ENCODE peak calls at places on chromosomes 2 and 18, in eight cellular contexts. One of them, this sample, is unnamed.

GRCh38 chr2:195658541-195658890 is 1.5 kb downstream of the SLC39A10 start:
- DNase-seq in fibroblast of lung: peak; percentile 88
- DNase-seq in left ventricle myocardium inferior: no peak
- DNase-seq in PC-3: peak; percentile 97
- DNase-seq in small intestine: peak; percentile 57
- DNase-seq in cardiac muscle cell: peak; percentile 61
- DNase-seq in endothelial cell of umbilical vein: peak; percentile 85
- DNase-seq in brain microvascular endothelial cell: peak; percentile 83
- DNase-seq in this sample: no peak

GRCh38 chr18:48909721-48910120 is 41.0 kb downstream of the SMAD7 start:
- DNase-seq in fibroblast of lung: no peak
- DNase-seq in left ventricle myocardium inferior: no peak
- DNase-seq in PC-3: no peak
- DNase-seq in small intestine: no peak
- DNase-seq in cardiac muscle cell: no peak
- DNase-seq in endothelial cell of umbilical vein: no peak
- DNase-seq in brain microvascular endothelial cell: no peak
- DNase-seq in this sample: no peak

GRCh38 chr2:61582191-61582590 is 44.0 kb upstream of the XPO1 start:
- DNase-seq in fibroblast of lung: no peak
- DNase-seq in left ventricle myocardium inferior: no peak
- DNase-seq in PC-3: peak; percentile 17
- DNase-seq in small intestine: no peak
- DNase-seq in cardiac muscle cell: no peak
- DNase-seq in endothelial cell of umbilical vein: no peak
- DNase-seq in brain microvascular endothelial cell: no peak
- DNase-seq in this sample: no peak

GRCh38 chr2:127826047-127826446 is 15.1 kb upstream of the WDR33 start:
- DNase-seq in fibroblast of lung: peak; percentile 38
- DNase-seq in left ventricle myocardium inferior: no peak
- DNase-seq in PC-3: peak; percentile 18
- DNase-seq in small intestine: no peak
- DNase-seq in cardiac muscle cell: no peak
- DNase-seq in endothelial cell of umbilical vein: no peak
- DNase-seq in brain microvascular endothelial cell: peak; percentile 34
- DNase-seq in this sample: no peak

GRCh38 chr18:58241877-58242276 is 197.9 kb downstream of the NEDD4L start:
- DNase-seq in fibroblast of lung: peak; percentile 94
- DNase-seq in left ventricle myocardium inferior: no peak
- DNase-seq in PC-3: peak; percentile 22
- DNase-seq in small intestine: no peak
- DNase-seq in cardiac muscle cell: no peak
- DNase-seq in endothelial cell of umbilical vein: no peak
- DNase-seq in brain microvascular endothelial cell: peak; percentile 96
- DNase-seq in this sample: no peak

GRCh38 chr2:205660521-205661124 is 21.7 kb upstream of the NRP2 start:
- DNase-seq in fibroblast of lung: peak; percentile 97
- DNase-seq in left ventricle myocardium inferior: no peak
- DNase-seq in PC-3: peak; percentile 73
- DNase-seq in small intestine: no peak
- DNase-seq in cardiac muscle cell: peak; percentile 48
- DNase-seq in endothelial cell of umbilical vein: no peak
- DNase-seq in brain microvascular endothelial cell: peak; percentile 87
- DNase-seq in this sample: no peak

GRCh38 chr2:24559714-24560113 is 68.7 kb downstream of the NCOA1 start:
- DNase-seq in fibroblast of lung: peak; percentile 17
- DNase-seq in left ventricle myocardium inferior: no peak
- DNase-seq in PC-3: no peak
- DNase-seq in small intestine: no peak
- DNase-seq in cardiac muscle cell: no peak
- DNase-seq in endothelial cell of umbilical vein: no peak
- DNase-seq in brain microvascular endothelial cell: no peak
- DNase-seq in this sample: no peak

GRCh38 chr2:140473851-140474250 is 1657.0 kb downstream of the LRP1B start:
- DNase-seq in fibroblast of lung: no peak
- DNase-seq in left ventricle myocardium inferior: no peak
- DNase-seq in PC-3: no peak
- DNase-seq in small intestine: no peak
- DNase-seq in cardiac muscle cell: no peak
- DNase-seq in endothelial cell of umbilical vein: no peak
- DNase-seq in brain microvascular endothelial cell: no peak
- DNase-seq in this sample: no peak

GRCh38 chr18:26465431-26465830 is 82.9 kb downstream of the KCTD1 start:
- DNase-seq in fibroblast of lung: no peak
- DNase-seq in left ventricle myocardium inferior: no peak
- DNase-seq in PC-3: no peak
- DNase-seq in small intestine: no peak
- DNase-seq in cardiac muscle cell: no peak
- DNase-seq in endothelial cell of umbilical vein: no peak
- DNase-seq in brain microvascular endothelial cell: no peak
- DNase-seq in this sample: no peak

GRCh38 chr2:142041105-142041504 is 89.7 kb downstream of the LRP1B start:
- DNase-seq in fibroblast of lung: peak; percentile 85
- DNase-seq in left ventricle myocardium inferior: no peak
- DNase-seq in PC-3: peak; percentile 64
- DNase-seq in small intestine: no peak
- DNase-seq in cardiac muscle cell: no peak
- DNase-seq in endothelial cell of umbilical vein: no peak
- DNase-seq in brain microvascular endothelial cell: no peak
- DNase-seq in this sample: no peak

GRCh38 chr18:62778976-62779869 is 63.9 kb downstream of the PHLPP1 start:
- DNase-seq in fibroblast of lung: no peak
- DNase-seq in left ventricle myocardium inferior: no peak
- DNase-seq in PC-3: no peak
- DNase-seq in small intestine: no peak
- DNase-seq in cardiac muscle cell: peak; percentile 37
- DNase-seq in endothelial cell of umbilical vein: no peak
- DNase-seq in brain microvascular endothelial cell: no peak
- DNase-seq in this sample: no peak

GRCh38 chr2:26942543-26943295 is 27.7 kb upstream of the MAPRE3 start:
- DNase-seq in fibroblast of lung: peak; percentile 18
- DNase-seq in left ventricle myocardium inferior: peak; percentile 57
- DNase-seq in PC-3: peak; percentile 55
- DNase-seq in small intestine: peak; percentile 51
- DNase-seq in cardiac muscle cell: peak; percentile 73
- DNase-seq in endothelial cell of umbilical vein: peak; percentile 46
- DNase-seq in brain microvascular endothelial cell: peak; percentile 53
- DNase-seq in this sample: peak; percentile 76

GRCh38 chr2:122168799-122169198 is 413.3 kb downstream of the TSN start:
- DNase-seq in fibroblast of lung: no peak
- DNase-seq in left ventricle myocardium inferior: no peak
- DNase-seq in PC-3: peak; percentile 12
- DNase-seq in small intestine: no peak
- DNase-seq in cardiac muscle cell: peak; percentile 31
- DNase-seq in endothelial cell of umbilical vein: no peak
- DNase-seq in brain microvascular endothelial cell: no peak
- DNase-seq in this sample: no peak

GRCh38 chr2:241804326-241805276 is 4.4 kb upstream of the NEU4 start:
- DNase-seq in fibroblast of lung: peak; percentile 27
- DNase-seq in left ventricle myocardium inferior: no peak
- DNase-seq in PC-3: peak; percentile 21
- DNase-seq in small intestine: no peak
- DNase-seq in cardiac muscle cell: no peak
- DNase-seq in endothelial cell of umbilical vein: no peak
- DNase-seq in brain microvascular endothelial cell: peak; percentile 12
- DNase-seq in this sample: peak; percentile 45

GRCh38 chr2:20452551-20452950 is 5.7 kb downstream of the RHOB start:
- DNase-seq in fibroblast of lung: peak; percentile 57
- DNase-seq in left ventricle myocardium inferior: no peak
- DNase-seq in PC-3: peak; percentile 30
- DNase-seq in small intestine: no peak
- DNase-seq in cardiac muscle cell: no peak
- DNase-seq in endothelial cell of umbilical vein: no peak
- DNase-seq in brain microvascular endothelial cell: peak; percentile 47
- DNase-seq in this sample: no peak

GRCh38 chr18:54242327-54242726 is 17.9 kb upstream of the MBD2 start:
- DNase-seq in fibroblast of lung: no peak
- DNase-seq in left ventricle myocardium inferior: no peak
- DNase-seq in PC-3: no peak
- DNase-seq in small intestine: no peak
- DNase-seq in cardiac muscle cell: no peak
- DNase-seq in endothelial cell of umbilical vein: no peak
- DNase-seq in brain microvascular endothelial cell: no peak
- DNase-seq in this sample: no peak

GRCh38 chr18:54238181-54238936 is 13.9 kb upstream of the MBD2 start:
- DNase-seq in fibroblast of lung: no peak
- DNase-seq in left ventricle myocardium inferior: no peak
- DNase-seq in PC-3: no peak
- DNase-seq in small intestine: no peak
- DNase-seq in cardiac muscle cell: no peak
- DNase-seq in endothelial cell of umbilical vein: peak; percentile 77
- DNase-seq in brain microvascular endothelial cell: no peak
- DNase-seq in this sample: no peak

GRCh38 chr18:54239091-54239490 is 14.6 kb upstream of the MBD2 start:
- DNase-seq in fibroblast of lung: no peak
- DNase-seq in left ventricle myocardium inferior: no peak
- DNase-seq in PC-3: no peak
- DNase-seq in small intestine: no peak
- DNase-seq in cardiac muscle cell: no peak
- DNase-seq in endothelial cell of umbilical vein: no peak
- DNase-seq in brain microvascular endothelial cell: no peak
- DNase-seq in this sample: no peak

GRCh38 chr18:54241483-54241882 is 17.0 kb upstream of the MBD2 start:
- DNase-seq in fibroblast of lung: no peak
- DNase-seq in left ventricle myocardium inferior: no peak
- DNase-seq in PC-3: no peak
- DNase-seq in small intestine: no peak
- DNase-seq in cardiac muscle cell: no peak
- DNase-seq in endothelial cell of umbilical vein: no peak
- DNase-seq in brain microvascular endothelial cell: no peak
- DNase-seq in this sample: no peak

DNA sequence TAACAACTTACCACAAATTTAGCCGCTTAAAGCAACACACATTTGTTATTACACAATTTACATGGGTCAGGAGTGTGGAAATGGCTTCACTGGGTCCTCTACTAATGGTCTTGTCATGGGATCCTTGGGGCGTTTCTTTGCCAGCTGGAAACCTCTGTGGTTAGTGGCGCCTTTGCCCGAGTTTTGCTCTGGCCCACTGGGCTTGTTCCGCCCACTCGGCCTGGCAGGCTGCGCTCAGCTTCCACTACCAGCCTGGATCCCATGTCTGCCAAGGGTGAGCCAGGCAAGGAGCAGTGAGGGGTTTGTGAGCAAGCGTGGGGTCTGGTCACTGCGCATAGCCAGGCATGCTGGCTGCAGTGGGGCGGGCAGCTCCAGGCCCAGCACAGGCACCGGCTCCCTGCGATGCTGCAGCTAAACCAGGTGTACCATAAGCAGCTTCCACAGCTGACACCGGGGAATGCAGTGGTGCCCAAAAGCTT is 16.2 kb upstream of the MBD2 start:
- DNase-seq in fibroblast of lung: no peak
- DNase-seq in left ventricle myocardium inferior: no peak
- DNase-seq in PC-3: no peak
- DNase-seq in small intestine: no peak
- DNase-seq in cardiac muscle cell: no peak
- DNase-seq in endothelial cell of umbilical vein: no peak
- DNase-seq in brain microvascular endothelial cell: no peak
- DNase-seq in this sample: peak; percentile 88
- H3K4me3 ChIP-seq in fibroblast of lung: no peak overlapping the region
- H3K4me3 ChIP-seq in left ventricle myocardium inferior: no peak overlapping the region
- H3K4me3 ChIP-seq in PC-3: no peak overlapping the region
- H3K4me3 ChIP-seq in small intestine: no peak overlapping the region
- H3K4me3 ChIP-seq in cardiac muscle cell: no peak overlapping the region
- H3K4me3 ChIP-seq in endothelial cell of umbilical vein: no peak overlapping the region
- H3K4me3 ChIP-seq in brain microvascular endothelial cell: no peak overlapping the region
- H3K4me3 ChIP-seq in this sample: no peak overlapping the region

DNA sequence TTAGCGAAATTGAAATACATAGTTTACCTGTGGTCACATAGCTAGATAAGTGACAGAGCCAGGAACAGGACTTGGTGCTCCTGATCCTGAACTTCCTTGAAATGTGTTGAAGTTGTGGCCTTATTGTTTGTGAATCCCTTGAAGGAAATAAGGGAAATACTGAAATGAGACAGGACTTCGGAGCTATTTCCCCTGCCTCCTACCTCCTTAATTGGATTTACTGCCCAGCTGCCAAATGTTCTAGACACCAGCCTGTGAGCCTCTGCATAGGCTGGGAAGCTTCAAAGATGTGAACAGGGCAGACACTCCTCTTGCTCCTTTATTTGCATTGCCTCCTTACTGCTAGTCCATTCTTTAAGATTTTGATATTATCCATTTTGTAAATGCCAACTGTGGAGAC is 135.2 kb downstream of the PRPF40A start:
- DNase-seq in fibroblast of lung: no peak
- DNase-seq in left ventricle myocardium inferior: no peak
- DNase-seq in PC-3: no peak
- DNase-seq in small intestine: no peak
- DNase-seq in cardiac muscle cell: no peak
- DNase-seq in endothelial cell of umbilical vein: peak; percentile 42
- DNase-seq in brain microvascular endothelial cell: no peak
- DNase-seq in this sample: no peak
- H3K27ac ChIP-seq in fibroblast of lung: no peak overlapping the region
- H3K27ac ChIP-seq in left ventricle myocardium inferior: no peak overlapping the region
- H3K27ac ChIP-seq in PC-3: no peak overlapping the region
- H3K27ac ChIP-seq in small intestine: no peak overlapping the region
- H3K27ac ChIP-seq in cardiac muscle cell: no peak overlapping the region
- H3K27ac ChIP-seq in endothelial cell of umbilical vein: no peak overlapping the region
- H3K27ac ChIP-seq in brain microvascular endothelial cell: no peak overlapping the region
- H3K27ac ChIP-seq in this sample: no peak overlapping the region

GRCh38 chr18:55435592-55435991 is 152.4 kb downstream of the TCF4 start:
- DNase-seq in fibroblast of lung: peak; percentile 24
- DNase-seq in left ventricle myocardium inferior: no peak
- DNase-seq in PC-3: no peak
- DNase-seq in small intestine: no peak
- DNase-seq in cardiac muscle cell: no peak
- DNase-seq in endothelial cell of umbilical vein: no peak
- DNase-seq in brain microvascular endothelial cell: peak; percentile 19
- DNase-seq in this sample: no peak
- H3K36me3 ChIP-seq in fibroblast of lung: no peaks in the 10 kb centered on the region
- H3K36me3 ChIP-seq in left ventricle myocardium inferior: no peaks in the 10 kb centered on the region
- H3K36me3 ChIP-seq in PC-3: no peaks in the 10 kb centered on the region
- H3K36me3 ChIP-seq in small intestine: no peaks in the 10 kb centered on the region
- H3K36me3 ChIP-seq in cardiac muscle cell: no peaks in the 10 kb centered on the region
- H3K36me3 ChIP-seq in endothelial cell of umbilical vein: no peaks in the 10 kb centered on the region
- H3K36me3 ChIP-seq in brain microvascular endothelial cell: no peaks in the 10 kb centered on the region
- H3K36me3 ChIP-seq in this sample: no peaks in the 10 kb centered on the region

GRCh38 chr2:37377187-37377532 is 32.7 kb downstream of the QPCT start:
- DNase-seq in fibroblast of lung: peak; percentile 88
- DNase-seq in left ventricle myocardium inferior: no peak
- DNase-seq in PC-3: peak; percentile 66
- DNase-seq in small intestine: no peak
- DNase-seq in cardiac muscle cell: no peak
- DNase-seq in endothelial cell of umbilical vein: no peak
- DNase-seq in brain microvascular endothelial cell: no peak
- DNase-seq in this sample: no peak

GRCh38 chr2:37378411-37378810 is 34.0 kb downstream of the QPCT start:
- DNase-seq in fibroblast of lung: peak; percentile 95
- DNase-seq in left ventricle myocardium inferior: no peak
- DNase-seq in PC-3: peak; percentile 85
- DNase-seq in small intestine: no peak
- DNase-seq in cardiac muscle cell: no peak
- DNase-seq in endothelial cell of umbilical vein: no peak
- DNase-seq in brain microvascular endothelial cell: peak; percentile 60
- DNase-seq in this sample: no peak

GRCh38 chr2:37371979-37372378 is 27.5 kb downstream of the QPCT start:
- DNase-seq in fibroblast of lung: no peak
- DNase-seq in left ventricle myocardium inferior: no peak
- DNase-seq in PC-3: no peak
- DNase-seq in small intestine: no peak
- DNase-seq in cardiac muscle cell: no peak
- DNase-seq in endothelial cell of umbilical vein: no peak
- DNase-seq in brain microvascular endothelial cell: no peak
- DNase-seq in this sample: no peak

GRCh38 chr2:37376421-37377186 is 32.2 kb downstream of the QPCT start:
- DNase-seq in fibroblast of lung: peak; percentile 94
- DNase-seq in left ventricle myocardium inferior: no peak
- DNase-seq in PC-3: peak; percentile 95
- DNase-seq in small intestine: no peak
- DNase-seq in cardiac muscle cell: no peak
- DNase-seq in endothelial cell of umbilical vein: no peak
- DNase-seq in brain microvascular endothelial cell: no peak
- DNase-seq in this sample: no peak

GRCh38 chr2:37375721-37376399 is 31.4 kb downstream of the QPCT start:
- DNase-seq in fibroblast of lung: no peak
- DNase-seq in left ventricle myocardium inferior: no peak
- DNase-seq in PC-3: no peak
- DNase-seq in small intestine: no peak
- DNase-seq in cardiac muscle cell: no peak
- DNase-seq in endothelial cell of umbilical vein: no peak
- DNase-seq in brain microvascular endothelial cell: no peak
- DNase-seq in this sample: no peak
- H3K4me3 ChIP-seq in fibroblast of lung: no peak overlapping the region
- H3K4me3 ChIP-seq in left ventricle myocardium inferior: no peak overlapping the region
- H3K4me3 ChIP-seq in PC-3: peak overlapping the region; percentile 36
- H3K4me3 ChIP-seq in small intestine: no peak overlapping the region
- H3K4me3 ChIP-seq in cardiac muscle cell: no peak overlapping the region
- H3K4me3 ChIP-seq in endothelial cell of umbilical vein: no peak overlapping the region
- H3K4me3 ChIP-seq in brain microvascular endothelial cell: no peak overlapping the region
- H3K4me3 ChIP-seq in this sample: no peak overlapping the region

This sample was measured in lower lobe of right lung.